ENCODE peak calls at places on chromosomes 13 and 19, in four cellular contexts. One of them, this sample, is unnamed.

GRCh38 chr19:20787766-20788165 is 11.7 kb downstream of the ZNF66 start:
- DNase-seq in CD8-positive, alpha-beta memory T cell: no peak
- DNase-seq in vagina: no peak
- DNase-seq in pancreas: no peak
- DNase-seq in this sample: no peak

GRCh38 chr13:50450279-50450678 is 393.2 kb downstream of the DLEU7 start:
- DNase-seq in CD8-positive, alpha-beta memory T cell: no peak
- DNase-seq in vagina: no peak
- DNase-seq in pancreas: no peak
- DNase-seq in this sample: no peak

GRCh38 chr13:41458939-41459753 is 1.8 kb downstream of the RGCC start:
- DNase-seq in CD8-positive, alpha-beta memory T cell: peak
- DNase-seq in vagina: no peak
- DNase-seq in pancreas: no peak
- DNase-seq in this sample: no peak

GRCh38 chr19:46963093-46963734 is 56.4 kb upstream of the NPAS1 start:
- DNase-seq in CD8-positive, alpha-beta memory T cell: no peak
- DNase-seq in vagina: no peak
- DNase-seq in pancreas: no peak
- DNase-seq in this sample: no peak

GRCh38 chr13:49536144-49536873 is 40.6 kb downstream of the PHF11 start:
- DNase-seq in CD8-positive, alpha-beta memory T cell: no peak
- DNase-seq in vagina: no peak
- DNase-seq in pancreas: no peak
- DNase-seq in this sample: no peak

GRCh38 chr19:13007292-13008045 is 12.2 kb downstream of the NFIX start:
- DNase-seq in CD8-positive, alpha-beta memory T cell: no peak
- DNase-seq in vagina: no peak
- DNase-seq in pancreas: peak
- DNase-seq in this sample: peak

GRCh38 chr19:45152504-45153338 is 8.1 kb downstream of the NKPD1 start:
- DNase-seq in CD8-positive, alpha-beta memory T cell: peak
- DNase-seq in vagina: no peak
- DNase-seq in pancreas: peak
- DNase-seq in this sample: no peak

GRCh38 chr19:49110567-49110966 is 3.6 kb upstream of the LIN7B start:
- DNase-seq in CD8-positive, alpha-beta memory T cell: no peak
- DNase-seq in vagina: no peak
- DNase-seq in pancreas: no peak
- DNase-seq in this sample: no peak

GRCh38 chr13:72726721-72727416 is 560 bp downstream of the MZT1 start:
- DNase-seq in CD8-positive, alpha-beta memory T cell: peak
- DNase-seq in vagina: no peak
- DNase-seq in pancreas: peak
- DNase-seq in this sample: no peak

GRCh38 chr19:498591-498950 is 2.3 kb downstream of the MADCAM1 start:
- DNase-seq in CD8-positive, alpha-beta memory T cell: no peak
- DNase-seq in vagina: no peak
- DNase-seq in pancreas: peak
- DNase-seq in this sample: no peak

GRCh38 chr13:95136638-95137037 is 164.6 kb downstream of the ABCC4 start:
- DNase-seq in CD8-positive, alpha-beta memory T cell: no peak
- DNase-seq in vagina: no peak
- DNase-seq in pancreas: no peak
- DNase-seq in this sample: no peak

GRCh38 chr13:50527612-50528509 is 315.6 kb downstream of the DLEU7 start:
- DNase-seq in CD8-positive, alpha-beta memory T cell: no peak
- DNase-seq in vagina: no peak
- DNase-seq in pancreas: no peak
- DNase-seq in this sample: no peak

GRCh38 chr19:42555317-42555716 is 27.0 kb upstream of the CEACAM1 start:
- DNase-seq in CD8-positive, alpha-beta memory T cell: no peak
- DNase-seq in vagina: no peak
- DNase-seq in pancreas: no peak
- DNase-seq in this sample: no peak

GRCh38 chr13:45086484-45086883 is 33.8 kb upstream of the GTF2F2 start:
- DNase-seq in CD8-positive, alpha-beta memory T cell: no peak
- DNase-seq in vagina: no peak
- DNase-seq in pancreas: no peak
- DNase-seq in this sample: no peak

GRCh38 chr13:33722216-33722900 is 95.6 kb upstream of the RFC3 start:
- DNase-seq in CD8-positive, alpha-beta memory T cell: no peak
- DNase-seq in vagina: no peak
- DNase-seq in pancreas: no peak
- DNase-seq in this sample: no peak

GRCh38 chr13:49877629-49878218 is 58.4 kb downstream of the SPRYD7 start:
- DNase-seq in CD8-positive, alpha-beta memory T cell: no peak
- DNase-seq in vagina: no peak
- DNase-seq in pancreas: no peak
- DNase-seq in this sample: no peak

GRCh38 chr13:85632526-85633215 is 166.5 kb downstream of the SLITRK6 start:
- DNase-seq in CD8-positive, alpha-beta memory T cell: no peak
- DNase-seq in vagina: no peak
- DNase-seq in pancreas: no peak
- DNase-seq in this sample: no peak

GRCh38 chr19:41807176-41807575 is 10.8 kb downstream of the CEACAM3 start:
- DNase-seq in CD8-positive, alpha-beta memory T cell: no peak
- DNase-seq in vagina: no peak
- DNase-seq in pancreas: no peak
- DNase-seq in this sample: no peak

GRCh38 chr19:50333737-50334617 is 4.8 kb upstream of the KCNC3 start:
- DNase-seq in CD8-positive, alpha-beta memory T cell: peak
- DNase-seq in vagina: no peak
- DNase-seq in pancreas: peak
- DNase-seq in this sample: peak

GRCh38 chr19:31483226-31483857 is 134.1 kb upstream of the TSHZ3 start:
- DNase-seq in CD8-positive, alpha-beta memory T cell: no peak
- DNase-seq in vagina: no peak
- DNase-seq in pancreas: no peak
- DNase-seq in this sample: no peak

GRCh38 chr19:510606-511100 is 3.4 kb downstream of the TPGS1 start:
- DNase-seq in CD8-positive, alpha-beta memory T cell: peak
- DNase-seq in vagina: no peak
- DNase-seq in pancreas: peak
- DNase-seq in this sample: peak

GRCh38 chr19:44808463-44809371 is at the start of gene BCAM:
- DNase-seq in CD8-positive, alpha-beta memory T cell: no peak
- DNase-seq in vagina: no peak
- DNase-seq in pancreas: peak
- DNase-seq in this sample: peak

GRCh38 chr13:78176880-78177279 is 258.2 kb upstream of the EDNRB start:
- DNase-seq in CD8-positive, alpha-beta memory T cell: no peak
- DNase-seq in vagina: no peak
- DNase-seq in pancreas: no peak
- DNase-seq in this sample: no peak

GRCh38 chr13:106588367-106588766 is 20.4 kb upstream of the ARGLU1 start:
- DNase-seq in CD8-positive, alpha-beta memory T cell: no peak
- DNase-seq in vagina: no peak
- DNase-seq in pancreas: no peak
- DNase-seq in this sample: no peak

GRCh38 chr19:39498262-39499081 is at the start of gene DLL3:
- DNase-seq in CD8-positive, alpha-beta memory T cell: no peak
- DNase-seq in vagina: no peak
- DNase-seq in pancreas: no peak
- DNase-seq in this sample: no peak

GRCh38 chr19:46435009-46435408 is 6.3 kb upstream of the PNMA8C start:
- DNase-seq in CD8-positive, alpha-beta memory T cell: no peak
- DNase-seq in vagina: no peak
- DNase-seq in pancreas: no peak
- DNase-seq in this sample: no peak

GRCh38 chr19:13718733-13719132 is 45.6 kb upstream of the MRI1 start:
- DNase-seq in CD8-positive, alpha-beta memory T cell: no peak
- DNase-seq in vagina: no peak
- DNase-seq in pancreas: no peak
- DNase-seq in this sample: no peak

GRCh38 chr13:67147257-67148218 is 82.6 kb downstream of the PCDH9 start:
- DNase-seq in CD8-positive, alpha-beta memory T cell: no peak
- DNase-seq in vagina: no peak
- DNase-seq in pancreas: no peak
- DNase-seq in this sample: no peak

GRCh38 chr19:21440321-21440720 is 43.4 kb downstream of the ZNF493 start:
- DNase-seq in CD8-positive, alpha-beta memory T cell: no peak
- DNase-seq in vagina: no peak
- DNase-seq in pancreas: no peak
- DNase-seq in this sample: no peak

GRCh38 chr19:45402469-45403070 is 2.3 kb downstream of the PPP1R13L start:
- DNase-seq in CD8-positive, alpha-beta memory T cell: no peak
- DNase-seq in vagina: no peak
- DNase-seq in pancreas: peak
- DNase-seq in this sample: no peak

GRCh38 chr13:110307697-110308376 is 753 bp downstream of the COL4A2 start:
- DNase-seq in CD8-positive, alpha-beta memory T cell: no peak
- DNase-seq in vagina: no peak
- DNase-seq in pancreas: peak
- DNase-seq in this sample: no peak

DNA sequence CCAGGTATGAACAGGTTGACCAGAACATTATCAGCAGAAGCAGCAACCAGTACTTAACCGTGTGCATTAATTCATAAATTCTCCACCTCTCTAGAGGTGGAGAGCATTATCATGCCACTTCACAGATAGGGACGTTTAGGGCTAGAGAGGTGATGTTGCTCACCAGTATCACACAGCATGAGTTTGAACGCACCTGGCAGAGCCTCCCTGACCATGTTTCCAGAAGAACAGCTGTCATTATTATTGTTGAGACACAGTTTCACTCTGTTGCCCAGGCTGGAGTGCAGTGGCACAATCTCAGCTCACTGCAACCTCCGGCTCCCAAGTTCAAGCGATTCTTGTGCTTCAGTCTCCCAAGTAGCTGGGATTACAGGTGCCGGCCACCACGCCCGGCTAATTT is 6.8 kb downstream of the KANK2 start:
- DNase-seq in CD8-positive, alpha-beta memory T cell: no peak
- DNase-seq in vagina: no peak
- DNase-seq in pancreas: no peak
- DNase-seq in this sample: no peak
- H3K27ac ChIP-seq in CD8-positive, alpha-beta memory T cell: no peak
- H3K27ac ChIP-seq in vagina: peak
- H3K27ac ChIP-seq in pancreas: no peak
- H3K27ac ChIP-seq in this sample: no peak

DNA sequence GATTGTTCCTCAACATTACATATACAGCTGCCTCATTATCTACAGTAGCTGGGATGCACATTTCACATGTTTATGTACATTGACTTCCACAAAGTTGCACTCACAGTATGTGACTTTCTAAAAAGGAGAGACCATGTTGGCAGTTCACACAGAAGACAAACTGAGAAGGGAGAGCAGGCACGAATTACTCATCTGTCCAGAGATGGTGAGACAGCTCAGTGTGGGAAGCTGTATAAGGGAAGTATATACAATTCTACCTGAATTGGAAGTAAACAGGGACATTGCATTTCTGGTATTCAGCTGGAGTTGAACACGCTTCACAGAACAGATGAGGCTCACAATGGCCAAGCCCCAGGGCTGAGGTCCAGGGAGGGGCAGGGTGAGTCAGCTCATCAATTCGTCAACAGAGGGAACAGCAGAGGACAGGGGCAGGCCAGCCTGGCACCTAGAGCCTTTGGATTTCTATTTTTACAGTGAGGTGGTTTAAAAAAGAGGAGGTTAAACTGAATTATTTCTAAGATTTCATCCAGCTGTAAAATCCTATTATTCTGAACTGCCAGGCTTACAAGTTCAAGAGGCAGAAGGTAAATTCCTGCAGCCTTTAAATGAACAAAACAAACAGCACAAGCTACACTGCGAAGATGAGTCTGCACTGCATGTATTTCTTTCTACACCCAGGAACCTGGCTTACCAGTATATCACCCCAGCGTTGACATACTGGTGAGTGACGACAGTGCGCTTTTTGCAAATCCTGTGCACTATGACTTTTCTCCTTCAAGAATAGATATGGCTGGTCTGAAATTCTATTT is 9.8 kb downstream of the PARP4 start:
- DNase-seq in CD8-positive, alpha-beta memory T cell: no peak
- DNase-seq in vagina: no peak
- DNase-seq in pancreas: no peak
- DNase-seq in this sample: no peak
- H3K27ac ChIP-seq in CD8-positive, alpha-beta memory T cell: no peak
- H3K27ac ChIP-seq in vagina: no peak
- H3K27ac ChIP-seq in pancreas: no peak
- H3K27ac ChIP-seq in this sample: no peak

DNA sequence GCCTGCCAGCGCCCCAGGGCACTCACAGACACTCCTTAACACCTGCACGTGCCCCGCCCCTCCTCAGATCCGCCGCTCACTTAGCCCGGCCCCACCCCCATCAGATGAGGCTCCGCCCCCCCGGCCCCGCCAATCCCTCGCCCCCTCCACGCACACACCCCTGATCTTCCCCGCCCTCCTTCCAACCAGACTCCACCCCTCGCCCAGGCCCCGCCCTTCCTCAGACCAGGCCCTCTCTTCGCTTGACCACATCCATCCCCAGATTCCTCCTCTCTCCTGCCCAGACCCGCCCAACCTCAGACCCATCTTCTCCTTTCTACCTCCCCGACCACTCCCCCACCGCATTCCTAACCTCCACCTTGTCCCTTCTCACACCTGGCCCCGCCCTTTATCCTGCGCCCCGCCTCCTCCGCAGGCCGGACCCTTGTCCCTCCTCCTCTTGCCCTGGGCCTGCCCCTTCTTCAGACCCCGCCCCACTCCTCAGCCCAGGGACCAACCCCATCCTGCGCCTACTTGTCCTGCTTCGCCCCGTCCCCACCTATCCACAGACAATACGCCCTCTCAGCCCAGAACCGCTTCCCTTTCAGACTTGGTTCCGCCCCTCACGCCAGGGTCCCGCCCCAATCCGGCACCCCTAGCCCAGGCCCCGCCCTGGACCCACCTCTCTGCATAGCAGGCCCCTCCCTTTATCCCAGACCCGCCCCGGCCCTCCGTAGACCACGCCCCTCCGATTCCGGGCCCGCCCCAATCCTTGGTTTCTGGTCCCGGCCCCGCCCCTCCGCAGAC is 452 bp upstream of the KLHL26 start:
- DNase-seq in CD8-positive, alpha-beta memory T cell: peak
- DNase-seq in vagina: no peak
- DNase-seq in pancreas: peak
- DNase-seq in this sample: peak
- H3K27ac ChIP-seq in CD8-positive, alpha-beta memory T cell: peak
- H3K27ac ChIP-seq in vagina: peak
- H3K27ac ChIP-seq in pancreas: peak
- H3K27ac ChIP-seq in this sample: peak

DNA sequence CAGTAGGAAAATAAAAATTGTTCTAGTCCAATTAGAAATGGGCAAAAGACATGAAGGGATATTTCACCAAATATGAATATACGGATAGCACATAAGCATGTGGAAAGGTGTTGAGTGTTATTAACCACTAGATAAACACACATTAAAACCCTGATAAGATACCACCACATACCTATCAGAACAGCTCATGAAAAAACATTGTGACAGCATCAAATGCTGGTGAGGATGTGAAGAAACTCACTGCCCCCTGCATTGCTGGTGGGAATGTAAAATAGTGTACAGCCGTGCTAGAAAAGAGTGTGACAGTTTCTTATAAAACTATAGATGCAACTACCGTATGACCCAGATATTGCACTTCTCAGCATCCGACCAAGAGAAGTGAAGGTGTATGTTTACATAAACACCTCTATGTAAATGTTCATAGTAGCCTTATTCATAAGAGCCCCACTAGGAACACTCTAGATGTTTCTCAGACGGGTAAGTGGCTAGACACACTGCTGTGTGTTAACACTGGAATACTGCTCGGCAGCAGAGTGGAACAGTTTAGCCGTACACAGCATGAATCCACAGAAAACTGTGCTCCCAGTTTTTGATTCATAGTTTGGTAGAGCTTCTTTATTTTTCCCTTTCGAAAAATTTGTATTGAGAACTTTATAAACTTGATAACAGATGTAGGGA is 321.1 kb downstream of the MYO16 start:
- DNase-seq in CD8-positive, alpha-beta memory T cell: no peak
- DNase-seq in vagina: no peak
- DNase-seq in pancreas: no peak
- DNase-seq in this sample: no peak
- H3K27ac ChIP-seq in CD8-positive, alpha-beta memory T cell: no peak
- H3K27ac ChIP-seq in vagina: no peak
- H3K27ac ChIP-seq in pancreas: no peak
- H3K27ac ChIP-seq in this sample: no peak

This sample was measured in substantia nigra.